ENCODE peak calls at places on chromosomes 4 and X, in four cellular contexts. S is left ventricle myocardium superior, O is amniotic epithelial cell, G is tibial artery. K is an unnamed sample.

GRCh38 chr4:164614999-164615398 is 138.9 kb upstream of the SMIM31 start:
- DNase-seq in O (peak), S (no peak), G (no peak), K (no peak)

GRCh38 chrX:153590961-153591956 is 7.7 kb downstream of the CCNQ start:
- DNase-seq in G (no peak), S (no peak), O (no peak), K (no peak)

GRCh38 chr4:1053080-1053661 is 41.7 kb downstream of the FGFRL1 start:
- DNase-seq in S (no peak), G (no peak), O (no peak), K (no peak)

GRCh38 chr4:22857411-22857810 is 164.7 kb downstream of the GBA3 start:
- DNase-seq in S (no peak), O (no peak), G (no peak), K (no peak)

GRCh38 chr4:149972407-149972806 is 105.8 kb upstream of the DCLK2 start:
- DNase-seq in O (no peak), S (no peak), G (no peak), K (no peak)

GRCh38 chrX:15233416-15234015 is 36.4 kb downstream of the ASB9 start:
- DNase-seq in O (no peak), S (no peak), G (no peak), K (no peak)

GRCh38 chr4:17111959-17112659 is 213.7 kb upstream of the LDB2 start:
- DNase-seq in O (no peak), S (no peak), G (no peak), K (no peak)

GRCh38 chr4:52744588-52744987 is 6.6 kb downstream of the ERVMER34-1 start:
- DNase-seq in G (no peak), S (no peak), O (no peak), K (no peak)

GRCh38 chrX:24796204-24796603 is 102.5 kb downstream of the POLA1 start:
- DNase-seq in O (no peak), S (no peak), G (no peak), K (no peak)

GRCh38 chr4:163540977-163541376 is 46.5 kb downstream of the TMA16 start:
- DNase-seq in G (peak), O (peak), S (no peak), K (no peak)

GRCh38 chrX:13473666-13474516 is 95.5 kb upstream of the EGFL6 start:
- DNase-seq in S (no peak), O (no peak), G (no peak), K (no peak)

GRCh38 chr4:186765138-186765537 is 41.5 kb upstream of the FAT1 start:
- DNase-seq in G (peak), S (no peak), O (no peak), K (no peak)

GRCh38 chr4:76307670-76308014 is 1.1 kb downstream of the STBD1 start:
- DNase-seq in O (no peak), S (peak), G (peak), K (peak)

GRCh38 chr4:75696551-75696950 is 23.3 kb upstream of the G3BP2 start:
- DNase-seq in S (no peak), O (no peak), G (no peak), K (no peak)

GRCh38 chr4:161828061-161828460 is 335.7 kb downstream of the FSTL5 start:
- DNase-seq in S (no peak), G (no peak), O (no peak), K (no peak)

GRCh38 chr4:146522098-146522861 is 540 bp upstream of the SLC10A7 start:
- DNase-seq in O (peak), G (peak), S (peak), K (peak)

GRCh38 chrX:13029341-13029740 is 15.1 kb downstream of the FAM9C start:
- DNase-seq in G (peak), S (peak), O (no peak), K (peak)

GRCh38 chrX:30278365-30278764 is 30.8 kb downstream of the NR0B1 start:
- DNase-seq in O (peak), G (no peak), S (no peak), K (no peak)

GRCh38 chr4:76723373-76723772 is 174.6 kb downstream of the SOWAHB start:
- DNase-seq in G (no peak), O (peak), S (no peak), K (no peak)

GRCh38 chr4:121030711-121031110 is 41.6 kb downstream of the NDNF start:
- DNase-seq in S (no peak), G (no peak), O (no peak), K (no peak)

GRCh38 chr4:178137732-178138471 is 695.7 kb upstream of the AGA start:
- DNase-seq in S (no peak), G (no peak), O (no peak), K (no peak)

K was measured in left ventricle myocardium inferior.